ENCODE peak calls at places on chromosomes 4 and X, in nine cellular contexts. Q is GDM1; F is GM19239; T is H9; W is WTC11; U is stimulated activated naive B cell treated with anti-CD40 and anti-IgM and Interleukin-4, amounts not matched to agents 10 μg/mL and 1 μg/mL and 100 μg/mL, for 72 hours; Y is MCF 10A; R is hypothalamus; B is activated naive CD8-positive, alpha-beta T cell treated with anti-CD3 and anti-CD28 coated beads, Interleukin-2, amount 50 U/mL, for 16 hours. C is an unnamed sample.

GRCh38 chr4:7516773-7517144 is 82.0 kb upstream of the PSAPL1 start:
- DNase-seq in Y (no peak), B (no peak), F (no peak), W (no peak), Q (no peak), U (no peak), R (no peak), T (no peak), C (no peak)

GRCh38 chrX:7580127-7580526 is 262.8 kb upstream of the VCX start:
- DNase-seq in U (no peak), F (no peak), R (no peak), T (no peak), Y (peak; percentile 4), B (no peak), W (no peak), Q (no peak), C (peak; percentile 7)

GRCh38 chrX:132433001-132433400 is 55.8 kb downstream of the MBNL3 start:
- DNase-seq in F (no peak), Y (no peak), W (no peak), B (no peak), U (no peak), Q (no peak), T (peak; percentile 38), R (no peak), C (no peak)

GRCh38 chrX:23904096-23904495 is 3.6 kb downstream of the APOO start:
- DNase-seq in B (no peak), Y (no peak), R (no peak), T (peak; percentile 39), W (no peak), F (no peak), Q (no peak), U (no peak), C (no peak)

GRCh38 chr4:76977731-76978350 is 28.3 kb downstream of the SEPTIN11 start:
- DNase-seq in T (no peak), R (no peak), Q (no peak), U (no peak), Y (no peak), F (no peak), W (no peak), B (no peak), C (peak; percentile 88)

GRCh38 chr4:100738388-100739165 is 220.8 kb upstream of the EMCN start:
- DNase-seq in Y (peak; percentile 93), Q (no peak), U (no peak), W (no peak), F (no peak), T (no peak), R (no peak), B (no peak), C (peak; percentile 97)

GRCh38 chr4:40193018-40193571 is 3.7 kb upstream of the RHOH start:
- DNase-seq in U (no peak), Y (no peak), W (no peak), R (no peak), F (no peak), T (no peak), B (no peak), Q (no peak), C (no peak)

GRCh38 chrX:20284992-20285391 is 18.3 kb upstream of the RPS6KA3 start:
- DNase-seq in W (no peak), Q (no peak), U (no peak), B (no peak), T (no peak), R (no peak), Y (no peak), F (no peak), C (no peak)

GRCh38 chrX:19902110-19902509 is 14.7 kb upstream of the SH3KBP1 start:
- DNase-seq in Y (no peak), F (no peak), B (no peak), Q (no peak), T (no peak), U (no peak), W (no peak), R (no peak), C (no peak)

GRCh38 chrX:110320588-110320987 is 2.7 kb upstream of the AMMECR1 start:
- DNase-seq in U (no peak), Y (no peak), R (no peak), B (no peak), W (no peak), F (no peak), T (no peak), Q (no peak), C (no peak)

GRCh38 chr4:38691251-38692008 is 27.4 kb downstream of the KLF3 start:
- DNase-seq in T (no peak), F (no peak), B (no peak), R (no peak), W (no peak), U (no peak), Q (no peak), Y (no peak), C (peak; percentile 40)

GRCh38 chr4:40264995-40265909 is 68.4 kb downstream of the RHOH start:
- DNase-seq in Y (no peak), W (peak; percentile 31), R (no peak), B (no peak), F (peak; percentile 18), T (no peak), Q (peak; percentile 79), U (no peak), C (no peak)

GRCh38 chr4:675036-675804 is 878 bp downstream of the MYL5 start:
- DNase-seq in F (no peak), U (no peak), Q (no peak), T (peak; percentile 31), B (no peak), Y (no peak), W (no peak), R (no peak), C (no peak)

GRCh38 chrX:15749642-15750610 is 11.9 kb downstream of the CA5B start:
- DNase-seq in W (no peak), F (no peak), T (no peak), R (no peak), B (no peak), Y (no peak), U (no peak), Q (no peak), C (no peak)

GRCh38 chr4:127809173-127809800 is 27.2 kb downstream of the HSPA4L start:
- DNase-seq in B (no peak), Y (no peak), Q (no peak), R (no peak), T (no peak), W (no peak), F (no peak), U (no peak), C (no peak)

GRCh38 chrX:84187501-84188319 is at the start of gene RPS6KA6:
- DNase-seq in R (peak; percentile 0), B (no peak), F (peak; percentile 4), T (peak; percentile 39), Q (no peak), U (peak; percentile 4), Y (no peak), W (peak; percentile 44), C (no peak)

GRCh38 chr4:125826801-125827200 is 512.0 kb downstream of the FAT4 start:
- DNase-seq in B (no peak), T (no peak), W (no peak), Q (no peak), R (no peak), U (no peak), F (no peak), Y (no peak), C (no peak)

GRCh38 chr4:129455462-129455861 is 359.5 kb downstream of the C4orf33 start:
- DNase-seq in B (no peak), T (no peak), U (no peak), F (no peak), R (no peak), Q (no peak), W (no peak), Y (peak; percentile 4), C (no peak)

GRCh38 chr4:77566148-77566547 is 39.5 kb upstream of the CXCL13 start:
- DNase-seq in W (no peak), Y (no peak), Q (no peak), R (no peak), U (no peak), F (no peak), B (no peak), T (no peak), C (no peak)

GRCh38 chr4:102687982-102688433 is 72.8 kb downstream of the MANBA start:
- DNase-seq in F (no peak), Y (no peak), R (no peak), W (no peak), T (no peak), Q (no peak), B (no peak), U (no peak), C (no peak)

GRCh38 chrX:95063554-95063953 is 1389.5 kb downstream of the FAM133A start:
- DNase-seq in Y (no peak), U (no peak), B (no peak), T (no peak), W (no peak), R (no peak), F (no peak), Q (no peak), C (no peak)

GRCh38 chr4:8542776-8543525 is 37.2 kb upstream of the GPR78 start:
- DNase-seq in Q (no peak), W (no peak), U (no peak), R (no peak), Y (no peak), F (no peak), T (no peak), B (no peak), C (no peak)

GRCh38 chrX:145821291-145821897 is 3.8 kb downstream of the SLITRK2 start:
- DNase-seq in T (peak; percentile 71), W (no peak), U (no peak), Q (no peak), R (peak; percentile 70), Y (no peak), B (no peak), F (no peak), C (no peak)

GRCh38 chr4:144338834-144339233 is 198.3 kb upstream of the GYPA start:
- DNase-seq in Q (no peak), B (no peak), W (no peak), F (no peak), R (no peak), Y (no peak), T (no peak), U (no peak), C (peak; percentile 35)

GRCh38 chrX:107659768-107660167 is 31.5 kb downstream of the PRPS1 start:
- DNase-seq in Y (peak; percentile 54), R (no peak), Q (no peak), F (no peak), T (no peak), U (no peak), B (no peak), W (no peak), C (peak; percentile 50)

GRCh38 chr4:156378053-156378665 is 424.5 kb upstream of the CTSO start:
- DNase-seq in Q (peak; percentile 3), U (no peak), B (no peak), W (peak; percentile 26), Y (peak; percentile 38), R (no peak), T (peak; percentile 44), F (peak; percentile 1), C (no peak)

GRCh38 chr4:152063301-152064235 is 302.8 kb upstream of the GATB start:
- DNase-seq in Y (no peak), U (no peak), F (no peak), W (no peak), B (no peak), R (no peak), Q (no peak), T (no peak), C (no peak)

GRCh38 chr4:107825072-107825789 is 499 bp downstream of the SGMS2 start:
- DNase-seq in W (peak; percentile 48), B (no peak), F (peak; percentile 26), U (no peak), R (peak; percentile 13), Q (no peak), T (peak; percentile 48), Y (peak; percentile 70), C (peak; percentile 84)

GRCh38 chr4:123444298-123444731 is 47.7 kb downstream of the SPRY1 start:
- DNase-seq in B (no peak), R (no peak), F (no peak), U (peak; percentile 55), Q (peak; percentile 87), Y (no peak), W (peak; percentile 47), T (peak; percentile 65), C (peak; percentile 49)

GRCh38 chrX:109533631-109534030 is 3.0 kb upstream of the NXT2 start:
- DNase-seq in B (no peak), W (no peak), R (no peak), Q (no peak), U (no peak), F (no peak), Y (peak; percentile 58), T (no peak), C (no peak)

GRCh38 chrX:69374569-69374968 is 129.6 kb upstream of the NALF2 start:
- DNase-seq in W (no peak), Q (no peak), F (no peak), T (no peak), B (no peak), Y (no peak), U (no peak), R (no peak), C (no peak)

C was measured in renal cortical epithelial cell.